ENCODE peak calls at places on chromosomes 7 and 10, in four cellular contexts. W, F, K and T are unnamed samples. For H3K27me3, the result is how much of the 10 kb centered on the place peaks cover.

GRCh38 chr10:97178074-97178473 is 7.7 kb downstream of the SLIT1 start:
- DNase-seq in W (no peak), F (no peak), K (no peak), T (no peak)

GRCh38 chr10:128646956-128647355 is 520.7 kb upstream of the MKI67 start:
- DNase-seq in W (no peak), F (no peak), K (no peak), T (no peak)

GRCh38 chr10:86260564-86260963 is 106.0 kb downstream of the GRID1 start:
- DNase-seq in W (no peak), F (no peak), K (no peak), T (no peak)

GRCh38 chr7:31767686-31768358 is 80.8 kb downstream of the PPP1R17 start:
- DNase-seq in W (no peak), F (no peak), K (no peak), T (peak)

GRCh38 chr7:124033093-124033806 is 383 bp upstream of the TMEM229A start:
- DNase-seq in W (peak), F (no peak), K (no peak), T (no peak)

GRCh38 chr7:42106562-42106961 is 130.4 kb downstream of the GLI3 start:
- DNase-seq in W (no peak), F (no peak), K (no peak), T (no peak)

GRCh38 chr7:27587429-27587828 is 75.3 kb downstream of the HIBADH start:
- DNase-seq in W (no peak), F (no peak), K (no peak), T (no peak)

GRCh38 chr10:37854606-37855005 is 2.8 kb downstream of the ZNF248 start:
- DNase-seq in W (no peak), F (no peak), K (peak), T (no peak)

GRCh38 chr7:156156734-156157408 is 344.6 kb upstream of the SHH start:
- DNase-seq in W (no peak), F (no peak), K (peak), T (no peak)

GRCh38 chr10:74145133-74145532 is 5.5 kb downstream of the AP3M1 start:
- DNase-seq in W (no peak), F (no peak), K (peak), T (no peak)

GRCh38 chr10:101226506-101226887 is 2.8 kb downstream of the LBX1 start:
- DNase-seq in W (no peak), F (no peak), K (no peak), T (no peak)

GRCh38 chr10:24307696-24308476 is 98.9 kb downstream of the KIAA1217 start:
- DNase-seq in W (no peak), F (no peak), K (no peak), T (no peak)

GRCh38 chr10:27542812-27543211 is 38.7 kb downstream of the RAB18 start:
- DNase-seq in W (no peak), F (no peak), K (no peak), T (no peak)

DNA sequence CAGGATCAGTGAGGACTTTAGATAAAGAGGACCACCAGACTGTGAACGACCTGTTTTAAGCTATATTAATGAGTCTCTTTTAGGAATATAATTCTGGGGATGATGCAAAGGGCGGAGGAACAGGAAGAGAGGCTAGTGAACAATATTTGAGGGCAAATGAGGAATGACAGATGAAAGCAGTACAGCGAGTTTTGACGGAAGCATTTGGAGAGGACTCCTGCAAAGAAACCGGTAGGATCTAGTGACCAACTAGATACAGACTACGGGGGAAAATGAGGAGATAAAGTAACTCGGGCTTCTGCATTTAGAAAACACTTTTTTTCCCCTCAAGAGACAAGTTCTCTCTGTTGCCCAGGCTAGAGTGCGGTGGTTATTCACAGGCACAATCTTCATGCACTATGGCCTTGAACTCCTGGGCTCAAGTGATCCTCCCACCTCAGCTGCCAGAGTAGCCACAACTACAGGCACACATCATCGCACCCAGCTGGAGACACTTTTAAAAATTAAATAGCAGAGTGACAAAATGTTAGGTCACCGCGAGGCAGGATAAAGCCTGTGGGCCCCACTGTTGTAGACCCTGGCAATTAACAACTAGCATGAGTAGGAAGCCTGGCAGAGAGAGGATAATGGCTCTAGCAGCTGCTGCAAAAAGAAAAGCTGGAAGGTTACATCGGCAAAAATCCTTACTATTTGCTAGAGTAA is 143.2 kb downstream of the SRPK2 start:
- DNase-seq in W (no peak), F (no peak), K (no peak), T (no peak)
- H3K27ac ChIP-seq in W (no peak), F (no peak), K (no peak), T (no peak)

GRCh38 chr10:117533507-117534281 is 8.9 kb upstream of the EMX2 start:
- DNase-seq in W (no peak), F (no peak), K (no peak), T (no peak)

GRCh38 chr10:117531371-117532002 is 11.1 kb upstream of the EMX2 start:
- DNase-seq in W (no peak), F (no peak), K (no peak), T (no peak)

GRCh38 chr10:117532003-117532385 is 10.6 kb upstream of the EMX2 start:
- DNase-seq in W (no peak), F (no peak), K (no peak), T (no peak)

GRCh38 chr10:117532451-117533107 is 10.0 kb upstream of the EMX2 start:
- DNase-seq in W (no peak), F (no peak), K (no peak), T (no peak)

GRCh38 chr10:117530791-117531190 is 11.8 kb upstream of the EMX2 start:
- DNase-seq in W (no peak), F (no peak), K (no peak), T (no peak)
- H3K27me3 ChIP-seq in W (half or more), F (under half), K (half or more), T (half or more)

GRCh38 chr10:60629332-60629731 is 148.9 kb upstream of the CDK1 start:
- DNase-seq in W (no peak), F (no peak), K (no peak), T (no peak)
- H3K27ac ChIP-seq in W (no peak), F (no peak), K (no peak), T (no peak)

GRCh38 chr7:127230192-127230925 is 22.4 kb downstream of the GRM8 start:
- DNase-seq in W (no peak), F (no peak), K (no peak), T (no peak)
- H3K27me3 ChIP-seq in W (under half), F (under half), K (under half), T (under half)

GRCh38 chr10:35911233-35911632 is 269.1 kb upstream of the FZD8 start:
- DNase-seq in W (no peak), F (no peak), K (no peak), T (no peak)
- H3K27ac ChIP-seq in W (no peak), F (no peak), K (peak), T (no peak)

GRCh38 chr10:1607466-1607865 is 129.9 kb downstream of the ADARB2 start:
- DNase-seq in W (no peak), F (no peak), K (no peak), T (no peak)
- H3K27me3 ChIP-seq in W (under half), F (under half), K (under half), T (under half)

GRCh38 chr7:76217942-76218566 is 16.4 kb downstream of the SRRM3 start:
- DNase-seq in W (no peak), F (no peak), K (no peak), T (no peak)
- H3K27ac ChIP-seq in W (no peak), F (no peak), K (no peak), T (no peak)

DNA sequence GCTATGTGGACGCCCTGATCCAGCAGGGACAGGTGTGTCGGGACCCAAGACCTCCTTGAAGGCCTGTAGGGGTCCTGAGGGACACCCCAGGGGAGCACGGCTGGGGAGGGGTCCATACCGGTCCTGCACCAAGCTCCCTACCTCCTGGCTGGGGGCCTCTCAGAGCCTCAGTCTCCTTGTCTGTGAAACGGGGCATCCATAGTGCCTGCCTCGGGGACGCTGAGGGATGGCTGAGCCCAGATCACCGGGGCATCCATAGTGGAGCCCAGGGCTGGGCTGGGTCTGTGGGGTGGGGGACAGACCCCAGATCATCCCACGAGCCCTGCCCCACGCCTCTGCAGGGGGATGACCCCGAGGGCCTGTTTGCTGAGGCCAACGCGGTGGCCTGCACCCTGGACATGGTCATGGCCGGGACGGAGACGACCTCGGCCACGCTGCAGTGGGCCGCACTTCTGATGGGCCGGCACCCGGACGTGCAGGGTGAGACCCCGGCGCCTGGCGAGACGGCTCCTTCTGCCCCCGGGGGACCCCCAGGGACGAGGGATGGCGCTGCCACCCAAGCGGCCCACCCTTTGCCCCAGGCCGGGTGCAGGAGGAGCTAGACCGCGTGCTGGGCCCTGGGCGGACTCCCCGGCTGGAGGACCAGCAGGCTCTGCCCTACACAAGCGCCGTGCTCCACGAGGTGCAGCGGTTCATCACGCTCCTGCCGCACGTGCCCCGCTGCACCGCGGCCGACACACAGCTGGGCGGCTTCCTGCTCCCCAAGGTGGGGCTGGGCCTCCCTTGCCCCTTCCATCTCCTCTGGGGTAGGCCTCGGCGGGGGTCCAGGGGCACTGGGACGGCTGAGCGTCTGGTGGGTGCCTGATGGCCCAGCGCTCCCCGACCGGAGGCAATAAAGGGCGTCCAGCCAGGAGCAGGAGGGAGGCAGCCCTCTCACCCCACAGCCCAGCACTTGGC is 4.1 kb downstream of the CYP2W1 start:
- DNase-seq in W (no peak), F (no peak), K (no peak), T (no peak)
- H3K27me3 ChIP-seq in W (half or more), F (under half), K (under half), T (under half)

GRCh38 chr10:103646304-103646703 is 152.8 kb downstream of the NEURL1 start:
- DNase-seq in W (no peak), F (no peak), K (no peak), T (no peak)
- H3K27ac ChIP-seq in W (no peak), F (no peak), K (no peak), T (no peak)